ENCODE peak calls at places on chromosomes 3 and 15, in seven cellular contexts. V is H9, B is IMR-90, L is trophoblast cell, K is H1, T is mesendoderm, U is mesenchymal stem cell. J is an unnamed sample.

GRCh38 chr3:83655083-83655482 is 1303.7 kb upstream of the CADM2 start:
- DNase-seq in U (no peak), L (no peak), V (no peak), K (no peak), B (no peak), T (no peak), J (no peak)

GRCh38 chr3:66693461-66693912 is 192.7 kb upstream of the LRIG1 start:
- DNase-seq in L (no peak), T (no peak), U (no peak), V (no peak), B (peak; percentile 43), K (no peak), J (no peak)

GRCh38 chr3:54621181-54621580 is 306.7 kb downstream of the LRTM1 start:
- DNase-seq in T (no peak), U (no peak), L (no peak), K (no peak), B (no peak), V (no peak), J (no peak)

GRCh38 chr15:61037031-61037430 is 192.1 kb downstream of the RORA start:
- DNase-seq in U (no peak), L (peak; percentile 8), T (no peak), V (no peak), K (no peak), B (no peak), J (no peak)

GRCh38 chr3:134406331-134407246 is 32.3 kb upstream of the AMOTL2 start:
- DNase-seq in U (peak; percentile 22), T (peak; percentile 85), B (no peak), L (no peak), K (peak; percentile 50), V (peak; percentile 78), J (peak; percentile 77)

GRCh38 chr3:152128356-152128755 is 140.4 kb upstream of the MBNL1 start:
- DNase-seq in L (no peak), T (no peak), V (no peak), K (no peak), U (no peak), B (no peak), J (no peak)

GRCh38 chr3:78941587-78941986 is 826.2 kb downstream of the ROBO1 start:
- DNase-seq in L (peak; percentile 41), U (peak; percentile 74), V (no peak), B (peak; percentile 96), K (no peak), T (no peak), J (no peak)

GRCh38 chr3:134072881-134073582 is 43.3 kb upstream of the SLCO2A1 start:
- DNase-seq in T (no peak), U (no peak), B (no peak), L (no peak), K (no peak), V (no peak), J (no peak)

GRCh38 chr15:44713006-44713966 is 2.0 kb downstream of the B2M start:
- DNase-seq in U (peak; percentile 71), K (no peak), T (peak; percentile 58), L (peak; percentile 35), B (peak; percentile 43), V (no peak), J (no peak)

GRCh38 chr3:13179181-13179580 is 106.0 kb upstream of the IQSEC1 start:
- DNase-seq in L (no peak), U (no peak), B (no peak), V (no peak), K (no peak), T (no peak), J (no peak)

GRCh38 chr3:102530443-102531195 is 95.8 kb downstream of the ZPLD1 start:
- DNase-seq in L (peak; percentile 33), T (no peak), K (no peak), B (peak; percentile 8), U (peak; percentile 36), V (no peak), J (no peak)

GRCh38 chr3:98453827-98454226 is 9.2 kb upstream of the OR5K1 start:
- DNase-seq in U (no peak), V (no peak), K (no peak), B (no peak), T (no peak), L (no peak), J (no peak)

GRCh38 chr15:66986951-66987350 is 78.5 kb upstream of the SMAD3 start:
- DNase-seq in U (no peak), T (no peak), V (no peak), L (no peak), K (no peak), B (no peak), J (no peak)

GRCh38 chr3:1251282-1252060 is 158.6 kb downstream of the CNTN6 start:
- DNase-seq in L (no peak), K (no peak), T (peak; percentile 14), V (no peak), B (no peak), U (no peak), J (no peak)

GRCh38 chr3:15436246-15436645 is 8.8 kb downstream of the EAF1 start:
- DNase-seq in T (no peak), V (no peak), U (no peak), L (no peak), B (no peak), K (no peak), J (no peak)

GRCh38 chr15:92780816-92781215 is 119.3 kb upstream of the CHD2 start:
- DNase-seq in V (no peak), T (peak; percentile 24), L (no peak), K (no peak), B (no peak), U (no peak), J (no peak)

GRCh38 chr15:96183020-96183926 is 147.2 kb upstream of the NR2F2 start:
- DNase-seq in T (no peak), B (no peak), L (peak; percentile 58), K (no peak), U (no peak), V (no peak), J (no peak)

GRCh38 chr3:173622156-173622555 is 224.6 kb downstream of the NLGN1 start:
- DNase-seq in K (no peak), V (no peak), T (no peak), U (no peak), L (no peak), B (peak; percentile 29), J (no peak)

GRCh38 chr15:49863431-49864205 is 242.8 kb downstream of the DTWD1 start:
- DNase-seq in L (peak; percentile 88), T (no peak), K (no peak), U (peak; percentile 72), B (peak; percentile 91), V (no peak), J (no peak)

GRCh38 chr3:50154840-50155490 is at the start of gene SEMA3F:
- DNase-seq in T (peak; percentile 73), B (peak; percentile 56), K (no peak), U (peak; percentile 74), L (peak; percentile 80), V (peak; percentile 68), J (peak; percentile 76)

GRCh38 chr3:3735919-3736318 is 63.3 kb upstream of the LRRN1 start:
- DNase-seq in U (no peak), B (no peak), L (no peak), T (no peak), K (no peak), V (no peak), J (no peak)

GRCh38 chr3:3737511-3737910 is 61.7 kb upstream of the LRRN1 start:
- DNase-seq in L (no peak), K (no peak), B (no peak), V (no peak), U (no peak), T (no peak), J (no peak)

GRCh38 chr3:3739345-3740060 is 59.7 kb upstream of the LRRN1 start:
- DNase-seq in V (no peak), K (no peak), T (no peak), B (no peak), L (peak; percentile 89), U (no peak), J (peak; percentile 12)

GRCh38 chr3:3740061-3740460 is 59.2 kb upstream of the LRRN1 start:
- DNase-seq in T (no peak), K (no peak), V (no peak), U (no peak), L (peak; percentile 84), B (no peak), J (no peak)

GRCh38 chr3:3734881-3735280 is 64.3 kb upstream of the LRRN1 start:
- DNase-seq in V (no peak), T (no peak), U (no peak), K (no peak), B (no peak), L (no peak), J (no peak)
- H3K4me1 ChIP-seq in V (no peaks in the 10 kb centered on the region), T (no peaks in the 10 kb centered on the region), U (no peaks in the 10 kb centered on the region), K (peaks cover 2% of the 10 kb centered on the region), B (no peaks in the 10 kb centered on the region), L (peaks cover 6% of the 10 kb centered on the region), J (no peaks in the 10 kb centered on the region)

GRCh38 chr15:37053070-37053653 is 47.2 kb downstream of the MEIS2 start:
- DNase-seq in L (no peak), T (no peak), U (no peak), K (no peak), V (no peak), B (peak; percentile 54), J (no peak)
- H3K23ac ChIP-seq in L (no peak overlapping the region), T (no peak overlapping the region), U (no peak overlapping the region), K (no peak overlapping the region), V (no peak overlapping the region), B (no peak overlapping the region), J (no peak overlapping the region)

GRCh38 chr15:71687902-71688508 is 122.3 kb upstream of the NR2E3 start:
- DNase-seq in L (no peak), V (no peak), U (no peak), T (no peak), B (peak; percentile 77), K (no peak), J (no peak)
- H3K4me1 ChIP-seq in L (no peaks in the 10 kb centered on the region), V (no peaks in the 10 kb centered on the region), U (peaks cover 11% of the 10 kb centered on the region), T (no peaks in the 10 kb centered on the region), B (peaks cover 19% of the 10 kb centered on the region), K (no peaks in the 10 kb centered on the region), J (no peaks in the 10 kb centered on the region)

GRCh38 chr3:169964176-169964575 is 2.4 kb upstream of the SEC62 start:
- DNase-seq in T (peak; percentile 76), B (peak; percentile 56), V (no peak), U (no peak), L (peak; percentile 92), K (no peak), J (no peak)
- H3K23ac ChIP-seq in T (no peak overlapping the region), B (no peak overlapping the region), V (no peak overlapping the region), U (no peak overlapping the region), L (no peak overlapping the region), K (no peak overlapping the region), J (no peak overlapping the region)

DNA sequence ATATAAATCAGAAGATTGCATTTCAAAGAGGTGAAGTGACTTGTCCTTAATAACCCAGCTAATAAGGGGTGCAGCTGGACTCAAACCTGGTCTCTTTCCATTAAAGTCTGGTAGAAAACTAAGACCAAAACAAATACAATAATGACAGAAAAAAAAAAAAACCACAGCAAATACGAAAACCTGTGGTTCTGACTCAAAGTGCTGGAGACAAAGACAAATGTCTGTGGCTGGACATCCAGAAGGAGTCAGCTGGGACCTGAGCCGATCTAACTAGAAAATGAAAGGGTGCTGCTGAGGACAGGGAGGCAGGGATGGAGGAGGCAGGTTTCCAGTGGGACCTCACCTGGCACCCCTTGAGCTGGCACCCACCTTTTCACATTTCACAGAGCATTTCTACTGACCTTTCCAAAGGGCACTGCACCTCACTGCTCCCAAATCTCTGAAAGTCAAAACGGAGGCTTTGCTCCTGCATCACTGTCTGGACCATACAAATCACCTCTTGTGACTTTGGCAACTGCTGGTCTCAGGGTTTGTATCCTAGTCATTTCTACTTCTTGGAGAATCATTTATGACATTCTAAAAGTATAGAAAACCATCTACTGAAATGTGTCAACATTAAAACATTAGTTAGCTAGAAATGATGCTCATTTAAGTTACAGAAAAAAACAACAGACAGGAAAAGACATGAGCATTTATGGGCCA is 61.7 kb downstream of the CCNL1 start:
- DNase-seq in L (no peak), K (no peak), T (no peak), B (peak; percentile 55), U (no peak), V (no peak), J (no peak)
- H3K4me1 ChIP-seq in L (no peaks in the 10 kb centered on the region), K (no peaks in the 10 kb centered on the region), T (no peaks in the 10 kb centered on the region), B (peaks cover 29% of the 10 kb centered on the region), U (peaks cover 4% of the 10 kb centered on the region), V (no peaks in the 10 kb centered on the region), J (no peaks in the 10 kb centered on the region)